ENCODE peak calls at places on chromosomes 12 and 14, in nine cellular contexts. Y is activated B cell treated with CpG ODN at 0.5 μM for 24 hours; J is amygdala; T is activated CD4-positive, alpha-beta T cell treated with anti-CD3 and anti-CD28 coated beads, Interleukin-2, amount 50 U/mL, for 1 hour; E is psoas muscle; B is endothelial cell; Z is CD4-positive, CD25-positive, alpha-beta regulatory T cell; A is progenitor cell of endocrine pancreas; X is globus pallidus. V is an unnamed sample.

GRCh38 chr12:103799504-103800251 is 41.4 kb downstream of the NT5DC3 start:
- DNase-seq in Y (no peak), T (no peak), B (no peak), Z (no peak), A (no peak), E (peak; percentile 28), X (no peak), J (no peak), V (peak; percentile 95)

GRCh38 chr12:51749986-51750317 is 98.6 kb downstream of the FIGNL2 start:
- DNase-seq in J (no peak), Y (no peak), B (no peak), X (no peak), A (no peak), T (no peak), Z (no peak), E (no peak), V (no peak)

GRCh38 chr12:30877110-30877875 is 49.3 kb upstream of the TSPAN11 start:
- DNase-seq in T (no peak), J (no peak), B (no peak), X (no peak), E (no peak), A (no peak), Z (no peak), Y (no peak), V (peak; percentile 32)

GRCh38 chr12:77924703-77925102 is 94.0 kb downstream of the NAV3 start:
- DNase-seq in E (no peak), A (no peak), J (no peak), Y (no peak), Z (no peak), X (no peak), B (no peak), T (no peak), V (no peak)

GRCh38 chr12:98645572-98646067 is 530 bp downstream of the APAF1 start:
- DNase-seq in T (peak; percentile 8), Z (no peak), Y (no peak), B (no peak), X (peak; percentile 33), E (no peak), J (peak; percentile 32), A (no peak), V (peak; percentile 17)

GRCh38 chr12:79001404-79001803 is 136.8 kb downstream of the SYT1 start:
- DNase-seq in A (no peak), B (no peak), Y (no peak), X (no peak), Z (no peak), J (no peak), T (no peak), E (no peak), V (no peak)

GRCh38 chr12:9673404-9674225 is 4.1 kb downstream of the CLEC2D start:
- DNase-seq in B (no peak), Y (no peak), E (peak; percentile 42), J (no peak), T (peak; percentile 34), X (no peak), A (no peak), Z (peak; percentile 36), V (peak; percentile 95)

GRCh38 chr12:12480074-12480473 is 82.6 kb downstream of the DUSP16 start:
- DNase-seq in X (no peak), B (no peak), Y (no peak), Z (no peak), J (no peak), A (no peak), E (no peak), T (no peak), V (no peak)

GRCh38 chr12:106133136-106134087 is 5.3 kb downstream of the NUAK1 start:
- DNase-seq in B (no peak), E (no peak), A (no peak), Y (no peak), Z (no peak), J (no peak), T (no peak), X (no peak), V (peak; percentile 89)

GRCh38 chr12:88496429-88497190 is 83.7 kb downstream of the KITLG start:
- DNase-seq in Z (no peak), X (no peak), E (no peak), B (no peak), T (no peak), A (no peak), Y (no peak), J (no peak), V (no peak)

GRCh38 chr12:122031342-122032216 is 9.9 kb downstream of the BCL7A start:
- DNase-seq in Y (peak; percentile 61), E (no peak), J (peak; percentile 46), B (peak; percentile 82), T (peak; percentile 51), Z (peak; percentile 8), X (no peak), A (peak; percentile 47), V (peak; percentile 47)

GRCh38 chr14:60217713-60218112 is 31.3 kb upstream of the PPM1A start:
- DNase-seq in Y (no peak), E (no peak), A (no peak), J (no peak), B (no peak), T (no peak), Z (no peak), X (no peak), V (no peak)

GRCh38 chr14:36580141-36580855 is 2.1 kb downstream of the NKX2-8 start:
- DNase-seq in T (no peak), J (no peak), B (no peak), E (no peak), A (no peak), X (no peak), Z (no peak), Y (no peak), V (no peak)

GRCh38 chr12:26331960-26332359 is 136.6 kb downstream of the SSPN start:
- DNase-seq in B (no peak), Y (no peak), Z (no peak), X (no peak), J (no peak), A (no peak), T (no peak), E (no peak), V (no peak)

GRCh38 chr12:111056618-111057521 is 136.5 kb upstream of the MYL2 start:
- DNase-seq in A (no peak), B (no peak), E (no peak), X (no peak), Z (no peak), Y (no peak), T (peak; percentile 32), J (no peak), V (peak; percentile 31)

GRCh38 chr14:56487090-56487667 is 92.4 kb upstream of the TMEM260 start:
- DNase-seq in B (no peak), T (no peak), J (no peak), Z (no peak), Y (no peak), E (no peak), X (peak; percentile 22), A (no peak), V (peak; percentile 41)